ENCODE peak calls at places on chromosomes 3 and 15, in seven cellular contexts. O is progenitor cell of endocrine pancreas; K is epithelial cell of esophagus; S is H9; A is T47D; V is upper lobe of right lung; G is Jurkat, Clone E6-1. P is an unnamed sample.
A peak's percentile ranks its signal among the peaks of the same experiment; 100 is the strongest.

GRCh38 chr3:99505200-99505599 is 133.2 kb upstream of the COL8A1 start:
- DNase-seq in V (no peak), G (no peak), A (no peak), O (no peak), K (no peak), S (no peak), P (no peak)

GRCh38 chr15:81052046-81052445 is 51.3 kb downstream of the TLNRD1 start:
- DNase-seq in G (no peak), S (no peak), K (no peak), V (no peak), O (no peak), A (no peak), P (no peak)

GRCh38 chr3:113271594-113272368 is 60.4 kb downstream of the BOC start:
- DNase-seq in S (no peak), K (no peak), A (no peak), G (no peak), V (no peak), O (no peak), P (no peak)

GRCh38 chr3:195839260-195840010 is 27.7 kb upstream of the MUC4 start:
- DNase-seq in A (peak; percentile 73), V (no peak), O (no peak), S (no peak), K (no peak), G (no peak), P (no peak)

GRCh38 chr3:107367353-107367752 is 9.9 kb upstream of the CCDC54 start:
- DNase-seq in K (peak; percentile 83), G (no peak), A (peak; percentile 18), O (no peak), S (no peak), V (no peak), P (no peak)

GRCh38 chr3:38004415-38005075 is 14.0 kb downstream of the VILL start:
- DNase-seq in S (peak; percentile 60), V (peak; percentile 78), G (no peak), K (peak; percentile 80), A (peak; percentile 91), O (peak; percentile 52), P (peak; percentile 89)

GRCh38 chr3:48756640-48757039 is 39.6 kb upstream of the IP6K2 start:
- DNase-seq in O (no peak), V (no peak), G (no peak), S (no peak), A (no peak), K (no peak), P (no peak)

GRCh38 chr15:78075490-78076230 is 1.9 kb downstream of the TBC1D2B start:
- DNase-seq in S (peak; percentile 59), K (peak; percentile 79), O (no peak), A (peak; percentile 69), G (no peak), V (no peak), P (no peak)

GRCh38 chr15:40045572-40046217 is 6.7 kb upstream of the SRP14 start:
- DNase-seq in O (no peak), S (no peak), K (peak; percentile 35), G (no peak), V (no peak), A (no peak), P (no peak)

GRCh38 chr3:2978977-2979732 is 131.0 kb downstream of the IL5RA start:
- DNase-seq in G (no peak), O (no peak), A (no peak), V (no peak), K (no peak), S (peak; percentile 50), P (no peak)

GRCh38 chr3:124818398-124819150 is 68.6 kb downstream of the ITGB5 start:
- DNase-seq in A (no peak), G (no peak), V (no peak), K (no peak), O (no peak), S (no peak), P (no peak)

GRCh38 chr3:184491011-184491576 is 70.5 kb upstream of the EPHB3 start:
- DNase-seq in V (peak; percentile 74), G (no peak), O (no peak), A (no peak), S (peak; percentile 49), K (peak; percentile 54), P (no peak)

GRCh38 chr3:58266577-58266976 is 29.0 kb downstream of the ABHD6 start:
- DNase-seq in V (no peak), O (no peak), K (no peak), S (no peak), A (no peak), G (no peak), P (no peak)

GRCh38 chr15:88630141-88630721 is 8.6 kb upstream of the ISG20 start:
- DNase-seq in S (no peak), K (peak; percentile 47), V (no peak), G (no peak), O (no peak), A (no peak), P (no peak)

GRCh38 chr15:71048913-71049675 is 66.2 kb upstream of the THSD4 start:
- DNase-seq in S (no peak), A (no peak), K (peak; percentile 80), G (no peak), O (no peak), V (no peak), P (no peak)

GRCh38 chr3:174495231-174495755 is 363.8 kb upstream of the NAALADL2 start:
- DNase-seq in K (no peak), V (no peak), G (no peak), S (no peak), O (no peak), A (peak; percentile 71), P (no peak)

GRCh38 chr15:75198560-75199346 is 2.9 kb upstream of the C15orf39 start:
- DNase-seq in S (peak; percentile 80), G (peak; percentile 96), A (peak; percentile 97), V (no peak), O (no peak), K (peak; percentile 37), P (no peak)

GRCh38 chr3:84961492-84962255 is 2.9 kb downstream of the CADM2 start:
- DNase-seq in V (no peak), O (no peak), A (no peak), S (no peak), K (no peak), G (no peak), P (no peak)

GRCh38 chr3:4894891-4895530 is 84.2 kb upstream of the BHLHE40 start:
- DNase-seq in O (no peak), K (no peak), A (no peak), G (no peak), V (no peak), S (no peak), P (no peak)

GRCh38 chr3:5001135-5001534 is 21.9 kb downstream of the BHLHE40 start:
- DNase-seq in S (no peak), K (no peak), O (no peak), G (no peak), V (no peak), A (no peak), P (no peak)

GRCh38 chr15:65655026-65655425 is 33.3 kb downstream of the SLC24A1 start:
- DNase-seq in V (no peak), O (no peak), A (no peak), G (no peak), S (no peak), K (peak; percentile 81), P (no peak)

GRCh38 chr3:118960876-118961275 is 73.8 kb downstream of the IGSF11 start:
- DNase-seq in V (no peak), A (no peak), K (peak; percentile 40), G (no peak), O (no peak), S (no peak), P (no peak)

GRCh38 chr3:41029356-41029755 is 169.9 kb upstream of the CTNNB1 start:
- DNase-seq in S (no peak), A (no peak), K (no peak), G (no peak), O (no peak), V (no peak), P (no peak)

GRCh38 chr15:58314593-58315216 is 117.1 kb upstream of the LIPC start:
- DNase-seq in A (no peak), S (no peak), V (no peak), K (no peak), G (peak; percentile 53), O (no peak), P (no peak)

GRCh38 chr3:193711964-193712598 is 119.1 kb downstream of the OPA1 start:
- DNase-seq in S (no peak), V (no peak), O (no peak), A (peak; percentile 100), K (peak; percentile 7), G (no peak), P (peak; percentile 73)

GRCh38 chr15:66233487-66234415 is 19.8 kb downstream of the MEGF11 start:
- DNase-seq in O (no peak), V (no peak), S (peak; percentile 66), A (peak; percentile 7), G (no peak), K (peak; percentile 29), P (no peak)

GRCh38 chr3:125045965-125046364 is 9.8 kb downstream of the HEG1 start:
- DNase-seq in O (no peak), S (no peak), K (peak; percentile 67), V (no peak), G (no peak), A (no peak), P (no peak)

GRCh38 chr15:59251001-59251845 is 44.6 kb downstream of the LDHAL6B start:
- DNase-seq in K (no peak), O (no peak), G (no peak), V (no peak), S (no peak), A (no peak), P (no peak)

GRCh38 chr3:29270752-29271151 is 10.1 kb upstream of the RBMS3 start:
- DNase-seq in K (no peak), S (no peak), O (no peak), A (no peak), V (no peak), G (no peak), P (no peak)

GRCh38 chr3:51340311-51340829 is 44.7 kb upstream of the MANF start:
- DNase-seq in A (peak; percentile 29), S (peak; percentile 25), V (no peak), O (no peak), K (peak; percentile 91), G (no peak), P (peak; percentile 13)

GRCh38 chr3:139906441-139906840 is 28.5 kb upstream of the CLSTN2 start:
- DNase-seq in G (no peak), V (no peak), K (peak; percentile 73), A (no peak), O (no peak), S (peak; percentile 34), P (no peak)

P was measured in HuH-7.5.